ENCODE peak calls at places on chromosomes 2 and 18, in six cellular contexts. One of them, this sample, is unnamed.

GRCh38 chr18:51342815-51343214 is 145.3 kb upstream of the MEX3C start:
- DNase-seq in lower leg skin: no peak
- DNase-seq in NCI-H510A: no peak
- DNase-seq in T-helper 2 cell: no peak
- DNase-seq in GM23248: peak; percentile 5
- DNase-seq in smooth muscle cell of the brain vasculature: peak; percentile 49
- DNase-seq in this sample: no peak

GRCh38 chr2:114066186-114066747 is 176.4 kb downstream of the ACTR3 start:
- DNase-seq in smooth muscle cell of the brain vasculature: no peak
- DNase-seq in NCI-H510A: no peak
- DNase-seq in lower leg skin: no peak
- DNase-seq in T-helper 2 cell: no peak
- DNase-seq in GM23248: no peak
- DNase-seq in this sample: no peak

GRCh38 chr18:31102020-31102684 is at the start of gene DSC2:
- DNase-seq in NCI-H510A: peak; percentile 75
- DNase-seq in GM23248: no peak
- DNase-seq in lower leg skin: peak; percentile 17
- DNase-seq in smooth muscle cell of the brain vasculature: no peak
- DNase-seq in T-helper 2 cell: no peak
- DNase-seq in this sample: no peak

GRCh38 chr2:230938098-230938497 is 13.1 kb upstream of the GPR55 start:
- DNase-seq in GM23248: no peak
- DNase-seq in T-helper 2 cell: no peak
- DNase-seq in NCI-H510A: no peak
- DNase-seq in smooth muscle cell of the brain vasculature: no peak
- DNase-seq in lower leg skin: no peak
- DNase-seq in this sample: no peak

GRCh38 chr2:44972771-44973535 is 31.5 kb downstream of the SIX3 start:
- DNase-seq in GM23248: no peak
- DNase-seq in lower leg skin: no peak
- DNase-seq in smooth muscle cell of the brain vasculature: no peak
- DNase-seq in T-helper 2 cell: no peak
- DNase-seq in NCI-H510A: no peak
- DNase-seq in this sample: no peak

GRCh38 chr2:67572721-67573485 is 175.8 kb downstream of the ETAA1 start:
- DNase-seq in T-helper 2 cell: no peak
- DNase-seq in smooth muscle cell of the brain vasculature: no peak
- DNase-seq in NCI-H510A: no peak
- DNase-seq in GM23248: peak; percentile 56
- DNase-seq in lower leg skin: no peak
- DNase-seq in this sample: no peak

GRCh38 chr2:195308163-195308562 is 348.9 kb upstream of the SLC39A10 start:
- DNase-seq in GM23248: no peak
- DNase-seq in smooth muscle cell of the brain vasculature: no peak
- DNase-seq in T-helper 2 cell: no peak
- DNase-seq in lower leg skin: no peak
- DNase-seq in NCI-H510A: no peak
- DNase-seq in this sample: no peak

GRCh38 chr2:234075521-234075915 is 25.0 kb downstream of the SPP2 start:
- DNase-seq in lower leg skin: no peak
- DNase-seq in smooth muscle cell of the brain vasculature: no peak
- DNase-seq in NCI-H510A: no peak
- DNase-seq in T-helper 2 cell: no peak
- DNase-seq in GM23248: no peak
- DNase-seq in this sample: no peak

GRCh38 chr2:192051533-192051932 is 143.2 kb downstream of the TMEFF2 start:
- DNase-seq in GM23248: no peak
- DNase-seq in lower leg skin: no peak
- DNase-seq in T-helper 2 cell: no peak
- DNase-seq in NCI-H510A: no peak
- DNase-seq in smooth muscle cell of the brain vasculature: no peak
- DNase-seq in this sample: no peak

GRCh38 chr18:79916128-79916494 is 35.3 kb downstream of the SLC66A2 start:
- DNase-seq in GM23248: no peak
- DNase-seq in smooth muscle cell of the brain vasculature: no peak
- DNase-seq in NCI-H510A: no peak
- DNase-seq in T-helper 2 cell: no peak
- DNase-seq in lower leg skin: no peak
- DNase-seq in this sample: no peak

This sample was measured in stimulated activated naive CD4-positive, alpha-beta T cell treated with Interleukin-2 at 50 U/mL for 16 hours.